ENCODE peak calls at places on chromosomes 6 and 20, in seven cellular contexts. Y is ovary, V is stomach, C is tibial nerve, U is uterus, G is A549, N is right lobe of liver. O is an unnamed sample.

GRCh38 chr20:53937929-53938367 is 132.4 kb downstream of the BCAS1 start:
- DNase-seq in U (no peak), Y (no peak), V (no peak), G (no peak), N (no peak), C (no peak), O (no peak)

GRCh38 chr6:122956376-122956775 is 39.7 kb upstream of the CLVS2 start:
- DNase-seq in G (peak), C (no peak), Y (no peak), N (no peak), V (no peak), U (no peak), O (no peak)

GRCh38 chr6:125809771-125810315 is 19.1 kb downstream of the NCOA7 start:
- DNase-seq in G (no peak), V (no peak), U (no peak), N (no peak), Y (no peak), C (no peak), O (no peak)

GRCh38 chr6:88048556-88048955 is 915 bp downstream of the SPACA1 start:
- DNase-seq in Y (no peak), G (no peak), U (no peak), V (no peak), N (no peak), C (no peak), O (no peak)

GRCh38 chr6:150195996-150196417 is 53.2 kb downstream of the PPP1R14C start:
- DNase-seq in G (no peak), U (no peak), C (no peak), V (no peak), N (no peak), Y (no peak), O (no peak)

GRCh38 chr6:78962458-78962857 is 95.1 kb downstream of the IRAK1BP1 start:
- DNase-seq in U (no peak), N (no peak), Y (no peak), C (no peak), V (no peak), G (no peak), O (no peak)

GRCh38 chr6:154974485-154975149 is 20.5 kb upstream of the TIAM2 start:
- DNase-seq in V (no peak), N (no peak), G (no peak), Y (no peak), C (no peak), U (no peak), O (no peak)

GRCh38 chr6:56640374-56640773 is 2.3 kb downstream of the DST start:
- DNase-seq in N (no peak), V (no peak), U (no peak), C (no peak), G (no peak), Y (no peak), O (no peak)

GRCh38 chr6:14305629-14306028 is 188.1 kb downstream of the CD83 start:
- DNase-seq in U (no peak), V (no peak), N (no peak), C (no peak), Y (no peak), G (no peak), O (no peak)

GRCh38 chr6:134621858-134622257 is 303.9 kb upstream of the SGK1 start:
- DNase-seq in N (no peak), Y (no peak), G (no peak), C (no peak), V (peak), U (no peak), O (no peak)
- TF ChIP-seq POLR2A in N (no peak), Y (no peak), G (no peak), C (no peak), V (no peak), U (no peak), O (no peak)

GRCh38 chr20:63753381-63753780 is 13.8 kb downstream of the SLC2A4RG start:
- DNase-seq in N (no peak), Y (no peak), U (no peak), V (no peak), C (no peak), G (no peak), O (no peak)

GRCh38 chr20:63749597-63750508 is 10.3 kb downstream of the SLC2A4RG start:
- DNase-seq in C (no peak), V (no peak), U (no peak), Y (no peak), N (no peak), G (no peak), O (no peak)

GRCh38 chr20:63750807-63751470 is 11.4 kb downstream of the SLC2A4RG start:
- DNase-seq in C (no peak), U (no peak), N (no peak), Y (no peak), V (no peak), G (no peak), O (no peak)

GRCh38 chr20:63752411-63753101 is 13.0 kb downstream of the SLC2A4RG start:
- DNase-seq in C (no peak), Y (no peak), V (no peak), G (no peak), U (no peak), N (no peak), O (no peak)

GRCh38 chr20:63751471-63752271 is 12.1 kb downstream of the SLC2A4RG start:
- DNase-seq in G (no peak), Y (no peak), V (no peak), N (no peak), U (no peak), C (no peak), O (no peak)
- H3K4me3 ChIP-seq in G (no peak), Y (no peak), V (no peak), N (no peak), U (no peak), C (no peak), O (no peak)

GRCh38 chr6:66328181-66328580 is 621.2 kb upstream of the EYS start:
- DNase-seq in Y (no peak), G (no peak), C (no peak), U (no peak), N (no peak), V (no peak), O (no peak)
- TF ChIP-seq POLR2A in Y (no peak), G (no peak), C (no peak), U (no peak), N (no peak), V (no peak), O (no peak)

GRCh38 chr20:64160536-64161495 is 3.4 kb upstream of the MYT1 start:
- DNase-seq in V (no peak), N (no peak), G (no peak), C (no peak), U (no peak), Y (no peak), O (no peak)
- H3K4me3 ChIP-seq in V (no peak), N (no peak), G (no peak), C (no peak), U (no peak), Y (no peak), O (no peak)

GRCh38 chr6:41781302-41781711 is 725 bp downstream of the PRICKLE4 start:
- DNase-seq in N (no peak), G (no peak), C (no peak), U (peak), Y (no peak), V (peak), O (peak)

GRCh38 chr6:41779793-41780622 is at the start of gene FRS3:
- DNase-seq in U (peak), V (peak), G (peak), C (peak), Y (peak), N (peak), O (peak)

GRCh38 chr6:41779336-41779735 is 364 bp downstream of the FRS3 start:
- DNase-seq in G (no peak), N (no peak), C (no peak), Y (no peak), U (no peak), V (no peak), O (no peak)

GRCh38 chr6:41778895-41779294 is 805 bp downstream of the FRS3 start:
- DNase-seq in Y (no peak), N (no peak), C (no peak), U (no peak), V (no peak), G (no peak), O (no peak)

DNA sequence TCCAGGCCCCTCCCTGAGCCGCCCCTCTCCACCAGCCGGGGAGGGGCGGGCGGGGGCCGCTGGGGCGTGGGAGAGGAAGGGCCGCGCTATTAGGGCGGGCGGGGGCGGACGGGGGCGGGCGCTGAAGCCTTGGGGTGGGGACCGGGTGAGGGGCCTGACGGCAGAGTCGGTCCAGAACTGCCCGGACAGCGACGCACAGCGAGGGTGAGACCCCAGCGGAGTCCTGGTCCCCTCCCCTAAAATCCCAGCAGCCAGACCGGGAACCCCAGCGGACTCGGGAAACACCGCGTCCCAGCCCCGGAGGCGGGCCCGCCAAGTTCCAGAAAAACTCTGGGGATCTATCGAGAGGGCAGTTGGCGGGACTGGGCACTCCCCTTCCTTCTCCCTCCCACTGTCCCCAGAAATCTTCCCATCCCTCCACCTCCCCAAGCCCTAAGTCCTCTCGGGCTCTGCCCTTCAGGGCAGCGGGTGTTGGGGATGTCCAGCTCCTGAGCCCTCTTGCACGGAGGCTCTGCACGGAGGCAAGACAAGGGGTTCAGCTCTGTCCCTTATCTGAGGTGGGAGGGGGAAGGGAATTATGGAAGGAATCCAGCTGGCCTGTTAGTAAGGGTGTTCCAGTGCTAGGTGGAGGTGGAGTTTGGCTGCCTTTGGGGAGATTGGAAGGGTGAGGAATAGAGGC is at the start of gene PRICKLE4:
- DNase-seq in U (peak), G (peak), N (peak), V (peak), Y (peak), C (peak), O (peak)
- TF ChIP-seq POLR2A in U (no peak), G (peak), N (no peak), V (no peak), Y (no peak), C (no peak), O (peak)

GRCh38 chr6:169047345-169047744 is 206.3 kb downstream of the THBS2 start:
- DNase-seq in G (no peak), N (no peak), C (no peak), V (no peak), U (no peak), Y (no peak), O (no peak)

GRCh38 chr6:169044376-169045230 is 209.0 kb downstream of the THBS2 start:
- DNase-seq in N (no peak), V (no peak), U (no peak), Y (no peak), G (no peak), C (no peak), O (peak)

GRCh38 chr6:169046483-169047192 is 207.0 kb downstream of the THBS2 start:
- DNase-seq in U (no peak), N (no peak), G (no peak), C (no peak), Y (no peak), V (no peak), O (peak)

GRCh38 chr6:169045486-169045885 is 208.2 kb downstream of the THBS2 start:
- DNase-seq in U (no peak), N (no peak), V (no peak), Y (no peak), C (no peak), G (no peak), O (no peak)

DNA sequence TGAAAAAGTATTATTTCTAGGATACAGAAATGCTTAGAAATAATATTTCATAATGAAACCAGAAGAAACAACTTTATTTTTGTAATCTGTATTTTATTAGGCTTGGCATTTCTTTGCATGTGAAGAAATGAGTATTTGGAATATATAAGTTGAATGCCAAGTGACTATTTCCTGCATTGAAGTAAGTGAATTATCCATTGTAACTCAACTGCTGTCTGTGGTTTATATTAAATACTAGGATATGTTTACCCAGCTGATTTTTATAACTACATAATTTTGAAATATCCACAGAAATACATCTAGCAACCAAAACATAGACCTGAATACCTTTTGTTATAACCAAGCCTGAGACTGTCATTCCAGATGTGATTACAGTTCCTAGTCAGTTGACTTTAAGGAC is 207.6 kb downstream of the THBS2 start:
- DNase-seq in N (no peak), Y (no peak), U (no peak), V (no peak), G (no peak), C (no peak), O (no peak)
- H3K4me3 ChIP-seq in N (no peak), Y (no peak), U (no peak), V (no peak), G (no peak), C (no peak), O (no peak)

GRCh38 chr6:165986647-165987482 is 180.8 kb downstream of the TBXT start:
- DNase-seq in C (no peak), V (no peak), U (no peak), G (peak), N (no peak), Y (peak), O (no peak)
- TF ChIP-seq POLR2A in C (no peak), V (no peak), U (no peak), G (peak), N (no peak), Y (no peak), O (peak)

GRCh38 chr6:132354517-132355167 is 46.6 kb downstream of the MOXD1 start:
- DNase-seq in Y (peak), G (peak), C (no peak), V (peak), U (no peak), N (no peak), O (no peak)
- H3K4me3 ChIP-seq in Y (no peak), G (no peak), C (no peak), V (no peak), U (no peak), N (no peak), O (no peak)

O was measured in adrenal gland.